ENCODE peak calls at places on chromosome 2, in eight cellular contexts. D, I, F, A, L, Z, Q and S are unnamed samples.

GRCh38 chr2:230658877-230659652 is 53.6 kb upstream of the CAB39 start:
- DNase-seq in D (peak), I (no peak), F (no peak), A (no peak), L (no peak), Z (no peak), Q (no peak), S (no peak)

GRCh38 chr2:172970660-172971059 is 105.0 kb upstream of the MAP3K20 start:
- DNase-seq in D (no peak), I (no peak), F (no peak), A (no peak), L (no peak), Z (no peak), Q (no peak), S (no peak)

GRCh38 chr2:168722592-168722991 is 79.8 kb upstream of the NOSTRIN start:
- DNase-seq in D (no peak), I (no peak), F (peak), A (no peak), L (no peak), Z (no peak), Q (no peak), S (peak)

GRCh38 chr2:238834982-238835381 is 12.9 kb upstream of the TWIST2 start:
- DNase-seq in D (no peak), I (no peak), F (no peak), A (no peak), L (no peak), Z (no peak), Q (no peak), S (no peak)

GRCh38 chr2:210477496-210477895 is 937 bp upstream of the LANCL1 start:
- DNase-seq in D (peak), I (no peak), F (peak), A (peak), L (no peak), Z (no peak), Q (peak), S (peak)

GRCh38 chr2:218743072-218743471 is 32.4 kb downstream of the TTLL4 start:
- DNase-seq in D (peak), I (no peak), F (no peak), A (no peak), L (no peak), Z (no peak), Q (no peak), S (no peak)

GRCh38 chr2:109134741-109135571 is 6.0 kb downstream of the SH3RF3 start:
- DNase-seq in D (no peak), I (no peak), F (no peak), A (no peak), L (no peak), Z (no peak), Q (no peak), S (no peak)

GRCh38 chr2:158713523-158714138 is 81.5 kb upstream of the DAPL1 start:
- DNase-seq in D (no peak), I (no peak), F (no peak), A (no peak), L (no peak), Z (no peak), Q (no peak), S (no peak)

GRCh38 chr2:232870766-232871371 is 805 bp downstream of the SNORC start:
- DNase-seq in D (no peak), I (no peak), F (no peak), A (no peak), L (no peak), Z (no peak), Q (no peak), S (no peak)
- H3K4me3 ChIP-seq in D (no peak), I (no peak), F (no peak), A (no peak), L (no peak), Z (no peak), Q (no peak), S (no peak)

DNA sequence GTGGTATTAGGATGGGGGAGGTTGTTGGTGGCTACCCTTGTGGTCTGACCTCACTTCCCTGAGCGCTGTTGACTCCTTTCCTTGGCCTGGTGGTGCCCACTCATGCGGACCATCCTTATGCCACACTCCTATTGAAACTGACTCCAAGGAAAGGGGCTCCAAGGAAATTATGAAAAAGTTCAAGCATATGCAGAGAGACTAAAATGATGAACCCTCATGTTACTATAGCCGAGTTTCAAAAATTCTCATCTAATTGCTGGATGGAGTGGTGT is 96.2 kb upstream of the STPG4 start:
- DNase-seq in D (peak), I (no peak), F (no peak), A (no peak), L (no peak), Z (no peak), Q (no peak), S (no peak)
- H3K4me3 ChIP-seq in D (no peak), I (no peak), F (no peak), A (no peak), L (no peak), Z (no peak), Q (no peak), S (no peak)

DNA sequence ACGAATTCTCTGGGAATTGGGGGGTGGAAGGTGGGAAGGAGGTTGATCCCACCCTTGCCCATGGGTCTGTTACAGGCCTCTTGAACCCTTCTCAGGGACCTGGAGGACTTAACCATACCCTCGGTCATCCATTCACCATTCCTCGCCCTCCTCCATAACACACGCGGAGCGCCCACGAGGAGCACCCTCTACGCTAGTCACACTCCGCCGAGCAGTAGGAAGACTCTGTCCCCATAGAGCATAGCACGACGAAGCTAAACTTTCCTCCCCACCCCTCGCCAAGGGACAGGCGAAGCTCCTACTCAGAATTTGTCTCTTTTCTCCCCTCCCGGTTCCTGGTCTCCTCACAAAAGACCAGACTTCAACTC is 611 bp upstream of the ITSN2 start:
- DNase-seq in D (no peak), I (no peak), F (no peak), A (no peak), L (no peak), Z (no peak), Q (peak), S (no peak)
- H3K4me3 ChIP-seq in D (peak), I (peak), F (peak), A (peak), L (peak), Z (peak), Q (peak), S (peak)

GRCh38 chr2:237407734-237408133 is 6.2 kb downstream of the COL6A3 start:
- DNase-seq in D (no peak), I (no peak), F (peak), A (no peak), L (no peak), Z (no peak), Q (no peak), S (no peak)
- H3K4me3 ChIP-seq in D (no peak), I (no peak), F (peak), A (no peak), L (peak), Z (no peak), Q (no peak), S (no peak)

GRCh38 chr2:213086566-213086965 is 64.8 kb downstream of the IKZF2 start:
- DNase-seq in D (no peak), I (no peak), F (no peak), A (no peak), L (no peak), Z (peak), Q (peak), S (no peak)
- H3K4me3 ChIP-seq in D (no peak), I (no peak), F (no peak), A (no peak), L (no peak), Z (no peak), Q (peak), S (no peak)

GRCh38 chr2:102143450-102143985 is 972 bp downstream of the IL1R1 start:
- DNase-seq in D (no peak), I (no peak), F (peak), A (peak), L (no peak), Z (no peak), Q (no peak), S (no peak)

GRCh38 chr2:102142829-102143449 is 393 bp downstream of the IL1R1 start:
- DNase-seq in D (peak), I (no peak), F (peak), A (peak), L (no peak), Z (no peak), Q (no peak), S (no peak)

GRCh38 chr2:102144128-102144527 is 1.6 kb downstream of the IL1R1 start:
- DNase-seq in D (no peak), I (peak), F (peak), A (no peak), L (no peak), Z (no peak), Q (no peak), S (no peak)

GRCh38 chr2:102145939-102146338 is 3.4 kb downstream of the IL1R1 start:
- DNase-seq in D (no peak), I (no peak), F (no peak), A (no peak), L (no peak), Z (no peak), Q (no peak), S (no peak)

DNA sequence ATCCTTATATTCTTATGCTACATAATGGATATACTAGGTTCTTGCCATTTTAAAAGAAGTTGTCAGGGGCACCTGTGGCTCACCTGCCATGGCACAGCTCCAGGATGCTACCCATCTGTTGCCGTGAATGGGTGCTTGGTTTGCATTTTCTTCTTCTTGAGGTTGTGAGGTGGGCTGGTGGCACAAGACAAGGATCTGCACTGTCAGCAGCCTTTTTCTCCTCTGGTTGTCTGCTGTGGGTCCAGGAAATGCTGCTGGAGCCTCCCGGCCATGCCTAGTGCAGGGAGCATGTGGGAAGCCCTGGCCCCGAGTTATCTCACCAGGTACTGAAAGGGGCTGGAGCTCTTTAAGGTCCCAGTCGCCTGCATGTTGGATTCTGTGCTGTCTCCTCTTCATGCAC is 2.6 kb downstream of the IL1R1 start:
- DNase-seq in D (no peak), I (no peak), F (no peak), A (no peak), L (no peak), Z (no peak), Q (no peak), S (no peak)
- H3K4me3 ChIP-seq in D (no peak), I (peak), F (no peak), A (no peak), L (no peak), Z (no peak), Q (no peak), S (no peak)

GRCh38 chr2:45119855-45120254 is 110.6 kb upstream of the SIX2 start:
- DNase-seq in D (no peak), I (no peak), F (peak), A (peak), L (no peak), Z (no peak), Q (no peak), S (peak)

GRCh38 chr2:45123065-45123464 is 113.8 kb upstream of the SIX2 start:
- DNase-seq in D (no peak), I (no peak), F (no peak), A (no peak), L (no peak), Z (no peak), Q (no peak), S (no peak)

GRCh38 chr2:45120546-45120945 is 111.3 kb upstream of the SIX2 start:
- DNase-seq in D (no peak), I (no peak), F (no peak), A (peak), L (no peak), Z (no peak), Q (no peak), S (no peak)

GRCh38 chr2:45123521-45124191 is 114.4 kb upstream of the SIX2 start:
- DNase-seq in D (no peak), I (no peak), F (no peak), A (no peak), L (no peak), Z (no peak), Q (no peak), S (no peak)

DNA sequence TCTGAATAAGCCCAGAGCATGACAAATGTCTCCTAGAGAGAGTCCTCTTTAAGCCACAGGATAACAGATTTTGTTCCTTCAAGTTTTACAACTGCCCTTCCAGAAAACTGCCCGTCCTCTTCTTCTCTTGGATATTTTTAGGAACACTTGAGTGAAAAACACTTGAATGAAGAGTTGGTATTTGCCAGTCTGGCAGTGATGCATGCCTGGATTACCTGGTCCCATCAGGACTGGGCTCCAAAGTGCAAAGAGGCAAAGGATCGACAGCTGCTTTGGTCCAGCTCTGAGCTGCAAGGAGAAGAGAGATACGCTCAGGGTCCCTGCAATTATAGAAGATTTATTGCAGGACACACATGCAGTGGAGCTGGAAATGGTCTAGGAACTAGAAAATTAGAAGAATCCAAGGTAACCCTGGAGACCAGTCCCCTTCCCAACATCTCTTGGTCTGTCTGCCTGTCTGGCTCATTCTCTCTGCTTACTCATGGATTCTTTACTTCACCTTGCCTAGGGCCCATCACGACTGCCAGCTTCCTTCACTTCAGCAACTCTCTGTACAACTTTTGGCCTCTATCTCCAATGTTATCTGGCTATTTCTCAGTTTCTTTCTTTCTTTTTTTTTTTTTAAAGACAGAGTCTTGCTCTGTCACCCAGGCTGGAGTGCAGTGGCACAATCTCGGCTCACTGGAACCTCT is 112.1 kb upstream of the SIX2 start:
- DNase-seq in D (no peak), I (no peak), F (no peak), A (no peak), L (no peak), Z (no peak), Q (no peak), S (no peak)
- H3K4me3 ChIP-seq in D (no peak), I (no peak), F (no peak), A (no peak), L (no peak), Z (no peak), Q (no peak), S (no peak)

GRCh38 chr2:223856584-223856983 is 19.2 kb upstream of the AP1S3 start:
- DNase-seq in D (no peak), I (no peak), F (no peak), A (no peak), L (no peak), Z (no peak), Q (no peak), S (no peak)
- H3K4me3 ChIP-seq in D (no peak), I (no peak), F (no peak), A (no peak), L (no peak), Z (no peak), Q (no peak), S (no peak)